ENCODE peak calls at places on chromosomes 11 and 22, in six cellular contexts. P is IMR-90, K is PC-3, S is endodermal cell, F is K562, R is mesenchymal stem cell. H is an unnamed sample.

GRCh38 chr11:77074205-77074604 is 7.4 kb downstream of the CAPN5 start:
- DNase-seq in F (no peak), S (peak), K (no peak), P (no peak), R (no peak), H (no peak)

GRCh38 chr11:40384991-40385390 is 1074.5 kb downstream of the LRRC4C start:
- DNase-seq in F (no peak), P (peak), K (no peak), R (peak), S (no peak), H (no peak)

GRCh38 chr11:123580557-123581275 is 73.7 kb downstream of the SCN3B start:
- DNase-seq in R (peak), S (peak), K (peak), F (peak), P (peak), H (no peak)

GRCh38 chr22:24514241-24515024 is 19.3 kb downstream of the UPB1 start:
- DNase-seq in S (no peak), P (no peak), F (no peak), R (no peak), K (no peak), H (no peak)

GRCh38 chr11:111283945-111284481 is 14.3 kb upstream of the POU2AF3 start:
- DNase-seq in K (no peak), S (peak), P (peak), F (no peak), R (peak), H (no peak)

GRCh38 chr11:26227311-26227710 is 104.6 kb upstream of the ANO3 start:
- DNase-seq in P (peak), K (peak), S (no peak), F (no peak), R (peak), H (no peak)

GRCh38 chr22:26399288-26399687 is 29.8 kb upstream of the ASPHD2 start:
- DNase-seq in R (peak), K (no peak), S (no peak), F (peak), P (no peak), H (no peak)

GRCh38 chr11:82701847-82702520 is 31.7 kb downstream of the FAM181B start:
- DNase-seq in S (peak), P (peak), F (peak), K (peak), R (peak), H (peak)

GRCh38 chr22:39820266-39820665 is 73.3 kb downstream of the ENTHD1 start:
- DNase-seq in F (no peak), S (no peak), R (peak), K (peak), P (peak), H (no peak)

GRCh38 chr11:84922212-84922805 is 704.8 kb downstream of the DLG2 start:
- DNase-seq in K (no peak), R (no peak), F (no peak), S (peak), P (no peak), H (no peak)

GRCh38 chr11:115912484-115912945 is 408.3 kb upstream of the CADM1 start:
- DNase-seq in F (no peak), P (peak), R (peak), K (no peak), S (peak), H (no peak)

GRCh38 chr22:19405652-19406051 is 25.9 kb downstream of the HIRA start:
- DNase-seq in R (no peak), S (no peak), F (no peak), K (no peak), P (no peak), H (no peak)

GRCh38 chr22:27504360-27504759 is 297.2 kb downstream of the MN1 start:
- DNase-seq in F (no peak), S (no peak), R (no peak), P (no peak), K (no peak), H (no peak)

GRCh38 chr11:3747704-3748103 is 49.6 kb downstream of the NUP98 start:
- DNase-seq in R (peak), K (peak), S (no peak), F (no peak), P (peak), H (no peak)

GRCh38 chr11:75029836-75030631 is 41.3 kb downstream of the NEU3 start:
- DNase-seq in R (peak), S (peak), F (peak), K (no peak), P (peak), H (no peak)

GRCh38 chr11:68033708-68034045 is 3.2 kb downstream of the NDUFS8 start:
- DNase-seq in F (no peak), R (no peak), K (no peak), P (no peak), S (no peak), H (no peak)

GRCh38 chr11:92869716-92870115 is 99.7 kb upstream of the MTNR1B start:
- DNase-seq in K (no peak), R (no peak), P (no peak), F (no peak), S (no peak), H (no peak)

GRCh38 chr11:133149698-133150097 is 382.6 kb downstream of the OPCML start:
- DNase-seq in F (no peak), P (no peak), S (no peak), R (no peak), K (no peak), H (no peak)

GRCh38 chr11:606245-606644 is 9.5 kb downstream of the IRF7 start:
- DNase-seq in S (no peak), R (no peak), F (no peak), K (peak), P (no peak), H (no peak)

GRCh38 chr11:2525941-2526807 is 81.4 kb downstream of the KCNQ1 start:
- DNase-seq in K (no peak), F (no peak), P (no peak), S (peak), R (no peak), H (no peak)

GRCh38 chr22:23834830-23835772 is 3.7 kb downstream of the DERL3 start:
- DNase-seq in P (no peak), S (no peak), R (no peak), F (no peak), K (no peak), H (no peak)

DNA sequence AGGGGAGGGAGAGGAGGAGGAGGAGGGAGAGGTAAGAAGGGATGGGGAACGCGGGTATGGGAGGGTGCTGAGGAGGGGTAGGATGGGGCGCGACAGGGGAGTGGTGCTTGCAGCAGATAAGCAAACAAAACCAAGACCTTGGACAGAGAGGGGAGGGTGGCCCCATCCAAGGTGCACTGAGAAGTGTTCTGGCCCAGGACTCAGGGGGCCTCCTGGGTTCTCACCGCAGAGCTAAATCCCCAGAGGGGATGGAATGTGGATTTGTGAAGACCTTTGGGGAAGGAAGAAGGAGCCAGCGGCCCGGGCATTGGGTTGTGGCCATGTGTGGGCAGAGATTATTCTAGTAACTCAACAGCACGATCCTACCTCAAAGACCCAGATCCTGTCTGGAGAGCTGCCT is 90.9 kb upstream of the LINC01488 start:
- DNase-seq in P (no peak), K (no peak), F (no peak), S (no peak), R (no peak), H (no peak)
- H3K9ac ChIP-seq in P (no peak), K (no peak), F (peak), S (no peak), R (no peak), H (no peak)

GRCh38 chr11:12074529-12075195 is 35.7 kb upstream of the MICAL2 start:
- DNase-seq in K (no peak), S (no peak), P (no peak), R (peak), F (no peak), H (no peak)
- H3K27ac ChIP-seq in K (no peak), S (no peak), P (peak), R (no peak), F (no peak), H (no peak)

DNA sequence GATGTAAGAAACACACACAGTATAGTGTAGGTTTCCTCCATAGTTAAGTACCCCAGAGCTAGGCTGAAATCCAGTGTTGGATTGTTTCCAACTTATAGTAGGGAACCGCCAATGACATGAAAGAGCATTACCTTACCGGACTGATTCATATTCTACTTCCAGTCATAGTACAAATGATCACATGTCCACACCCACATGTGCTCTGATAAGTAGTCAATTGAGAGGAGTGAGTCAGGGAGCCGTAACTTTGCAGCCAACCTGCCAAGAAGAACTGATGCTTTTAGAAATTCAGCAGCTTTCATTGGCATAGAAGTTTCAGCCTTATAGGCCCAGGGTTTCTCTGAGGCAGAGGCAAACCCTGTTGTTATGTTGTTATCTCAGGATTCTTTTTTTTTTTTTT is 240.6 kb downstream of the ETS1 start:
- DNase-seq in S (no peak), K (peak), P (peak), F (no peak), R (no peak), H (no peak)
- H3K9ac ChIP-seq in S (no peak), K (no peak), P (no peak), F (no peak), R (no peak), H (no peak)

DNA sequence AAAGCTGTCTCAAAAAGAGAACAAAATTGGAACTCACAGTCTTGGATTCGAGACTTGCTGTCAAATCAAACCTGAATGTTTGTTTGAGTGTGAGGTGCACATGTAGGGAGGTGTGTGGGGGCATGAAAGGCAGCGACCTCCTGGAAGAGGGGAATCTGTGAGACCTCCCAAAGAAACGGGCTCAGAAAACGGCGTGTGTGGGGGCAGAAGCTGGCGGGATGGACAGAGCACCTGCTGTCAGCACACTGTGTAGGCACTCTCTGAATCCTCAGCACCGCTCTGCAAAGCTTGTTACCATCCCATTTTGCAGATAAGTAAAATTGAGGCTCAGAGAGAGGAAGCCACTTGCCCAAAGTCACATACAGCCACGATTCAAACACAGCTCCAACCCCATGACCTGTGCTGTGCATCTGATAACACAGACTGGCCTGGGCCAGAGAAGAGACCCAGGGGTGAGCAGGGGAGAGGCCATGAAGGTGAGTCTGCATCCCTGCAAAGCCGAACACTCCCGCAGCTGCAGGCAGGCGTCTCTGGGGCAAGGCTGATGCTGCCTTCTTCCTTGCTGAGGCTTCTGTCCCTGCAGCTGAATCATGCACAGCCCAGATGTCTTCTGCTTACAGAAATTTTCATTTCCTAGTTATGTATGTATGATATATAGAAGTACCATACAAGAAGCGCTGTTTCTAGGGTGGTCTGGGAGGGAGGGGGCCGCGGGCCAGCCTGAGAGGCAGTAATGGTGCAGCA is 67.2 kb upstream of the SHISAL1 start:
- DNase-seq in R (no peak), K (no peak), S (peak), F (no peak), P (no peak), H (no peak)
- H3K27ac ChIP-seq in R (no peak), K (no peak), S (no peak), F (no peak), P (no peak), H (no peak)

DNA sequence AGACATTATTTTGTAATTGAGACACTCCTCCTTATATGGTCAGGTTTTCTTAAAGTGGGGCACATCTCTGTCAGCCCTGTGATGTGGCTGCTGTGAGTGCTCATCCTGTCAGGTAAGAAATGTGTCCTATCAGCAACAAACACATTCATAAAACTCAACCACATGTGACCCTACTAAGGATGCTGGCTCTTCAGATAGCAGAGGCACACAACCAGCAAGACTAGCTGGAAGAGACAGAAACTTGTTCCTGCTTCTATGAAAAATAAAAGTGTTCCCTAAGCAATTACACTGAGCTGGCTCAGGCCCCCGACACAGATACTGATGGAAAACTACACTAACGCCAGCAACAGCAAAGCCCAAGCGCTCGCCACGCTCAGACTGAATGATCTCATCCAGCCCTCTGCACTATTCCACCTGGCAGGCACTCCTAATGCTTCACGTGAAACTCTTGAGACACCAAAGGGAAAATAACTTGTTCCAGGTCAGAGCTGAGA is 49.8 kb upstream of the CYP2D6 start:
- DNase-seq in R (no peak), F (peak), K (no peak), S (peak), P (peak), H (no peak)
- H3K9ac ChIP-seq in R (peak), F (peak), K (no peak), S (no peak), P (no peak), H (no peak)

DNA sequence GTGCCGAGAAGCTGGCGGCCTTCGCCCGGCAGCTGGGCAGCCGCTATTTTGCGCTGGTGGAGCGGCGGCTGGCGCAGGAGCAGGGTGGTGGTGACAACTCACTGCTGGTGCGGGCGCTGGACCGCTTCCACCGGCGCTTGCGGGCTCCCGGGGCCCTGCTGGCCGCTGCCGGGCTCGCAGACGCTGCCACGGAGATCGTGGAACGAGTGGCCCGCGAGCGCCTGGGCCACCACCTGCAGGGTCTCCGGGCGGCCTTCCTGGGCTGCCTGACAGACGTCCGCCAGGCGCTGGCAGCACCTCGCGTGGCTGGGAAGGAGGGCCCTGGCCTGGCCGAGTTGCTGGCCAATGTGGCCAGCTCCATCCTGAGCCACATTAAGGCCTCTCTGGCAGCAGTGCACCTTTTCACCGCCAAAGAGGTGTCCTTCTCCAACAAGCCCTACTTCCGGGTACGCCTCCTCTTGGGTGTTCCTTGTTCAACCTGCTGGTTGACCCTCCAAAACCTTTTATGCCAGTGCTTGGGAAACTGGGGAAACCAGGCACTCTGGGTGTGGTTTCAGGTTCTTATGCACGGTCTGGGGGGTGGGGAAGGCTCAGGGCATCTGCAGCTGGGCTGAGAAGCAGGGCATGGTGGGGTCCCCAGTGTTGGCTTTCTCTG is 3.1 kb upstream of the TM7SF2 start:
- DNase-seq in K (no peak), P (no peak), R (no peak), S (peak), F (no peak), H (no peak)
- H3K27ac ChIP-seq in K (no peak), P (no peak), R (no peak), S (no peak), F (no peak), H (no peak)

GRCh38 chr22:20964090-20964798 is 2.8 kb upstream of the AIFM3 start:
- DNase-seq in R (no peak), F (no peak), P (no peak), S (no peak), K (no peak), H (no peak)
- H3K9ac ChIP-seq in R (no peak), F (peak), P (no peak), S (no peak), K (no peak), H (no peak)

DNA sequence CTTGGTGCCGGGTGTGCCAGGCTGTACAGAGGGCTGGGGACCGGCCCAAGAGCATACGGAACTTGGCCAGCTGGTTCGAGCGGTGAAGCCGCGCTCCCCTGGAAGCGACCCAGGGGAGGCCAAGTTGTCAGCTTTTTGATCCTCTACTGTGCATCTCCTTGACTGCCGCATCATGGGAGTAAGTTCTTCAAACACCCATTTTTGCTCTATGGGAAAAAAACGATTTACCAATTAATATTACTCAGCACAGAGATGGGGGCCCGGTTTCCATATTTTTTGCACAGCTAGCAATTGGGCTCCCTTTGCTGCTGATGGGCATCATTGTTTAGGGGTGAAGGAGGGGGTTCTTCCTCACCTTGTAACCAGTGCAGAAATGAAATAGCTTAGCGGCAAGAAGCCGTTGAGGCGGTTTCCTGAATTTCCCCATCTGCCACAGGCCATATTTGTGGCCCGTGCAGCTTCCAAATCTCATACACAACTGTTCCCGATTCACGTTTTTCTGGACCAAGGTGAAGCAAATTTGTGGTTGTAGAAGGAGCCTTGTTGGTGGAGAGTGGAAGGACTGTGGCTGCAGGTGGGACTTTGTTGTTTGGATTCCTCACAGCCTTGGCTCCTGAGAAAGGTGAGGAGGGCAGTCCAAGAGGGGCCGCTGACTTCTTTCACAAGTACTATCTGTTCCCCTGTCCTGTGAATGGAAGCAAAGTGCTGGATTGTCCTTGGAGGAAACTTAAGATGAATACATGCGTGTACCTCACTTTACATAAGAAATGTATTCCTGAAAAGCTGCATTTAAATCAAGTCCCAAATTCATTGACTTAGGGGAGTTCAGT is 2.1 kb downstream of the FUT4 start:
- DNase-seq in K (no peak), P (no peak), F (no peak), R (no peak), S (peak), H (no peak)
- H3K27ac ChIP-seq in K (no peak), P (no peak), F (no peak), R (no peak), S (no peak), H (no peak)